ENCODE peak calls at places on chromosomes 6 and 20, in four cellular contexts. M is neural crest cell, A is bronchial epithelial cell, P is sigmoid colon. I is an unnamed sample.

GRCh38 chr6:15312500-15312899 is 66.6 kb downstream of the JARID2 start:
- DNase-seq in A (peak), M (no peak), P (no peak), I (no peak)

GRCh38 chr6:17258763-17259162 is 22.4 kb upstream of the RBM24 start:
- DNase-seq in A (no peak), P (no peak), M (no peak), I (no peak)

GRCh38 chr6:165599596-165600487 is 63.2 kb downstream of the PDE10A start:
- DNase-seq in M (no peak), P (no peak), A (no peak), I (no peak)

GRCh38 chr6:5316946-5317345 is 55.6 kb downstream of the FARS2 start:
- DNase-seq in A (no peak), P (no peak), M (no peak), I (no peak)

GRCh38 chr20:5687884-5688283 is 62.3 kb upstream of the SHLD1 start:
- DNase-seq in M (no peak), P (no peak), A (no peak), I (no peak)

GRCh38 chr20:53642196-53643030 is 48.8 kb upstream of the ZNF217 start:
- DNase-seq in M (no peak), A (peak), P (no peak), I (peak)

GRCh38 chr6:144722925-144723324 is 437.8 kb downstream of the UTRN start:
- DNase-seq in A (no peak), P (no peak), M (no peak), I (no peak)

GRCh38 chr20:33926425-33926824 is 67.3 kb upstream of the RALY start:
- DNase-seq in M (no peak), P (no peak), A (no peak), I (no peak)

GRCh38 chr20:51400051-51400926 is 142.2 kb downstream of the NFATC2 start:
- DNase-seq in A (peak), P (no peak), M (no peak), I (no peak)

GRCh38 chr6:40914005-40914404 is 125.0 kb downstream of the UNC5CL start:
- DNase-seq in A (no peak), P (no peak), M (no peak), I (no peak)

GRCh38 chr20:23206061-23206460 is 119.9 kb upstream of the CD93 start:
- DNase-seq in A (no peak), P (no peak), M (no peak), I (no peak)

GRCh38 chr6:71745525-71745924 is 140.8 kb upstream of the RIMS1 start:
- DNase-seq in P (no peak), A (no peak), M (no peak), I (no peak)

GRCh38 chr6:43758617-43759050 is 11.4 kb upstream of the VEGFA start:
- DNase-seq in P (peak), M (peak), A (no peak), I (no peak)

GRCh38 chr6:160733045-160733646 is 31.1 kb downstream of the PLG start:
- DNase-seq in A (peak), M (peak), P (no peak), I (peak)

GRCh38 chr6:4780360-4780812 is 4.2 kb downstream of the CDYL start:
- DNase-seq in A (peak), P (no peak), M (no peak), I (peak)

GRCh38 chr6:138107752-138108592 is 753 bp upstream of the PERP start:
- DNase-seq in M (no peak), A (no peak), P (no peak), I (peak)

GRCh38 chr20:21677781-21678180 is 27.7 kb upstream of the PAX1 start:
- DNase-seq in M (no peak), A (no peak), P (no peak), I (no peak)

GRCh38 chr6:105374010-105374420 is 28.9 kb downstream of the PREP start:
- DNase-seq in P (no peak), A (peak), M (no peak), I (peak)

GRCh38 chr20:36408219-36408618 is 102.1 kb downstream of the DLGAP4 start:
- DNase-seq in P (no peak), A (peak), M (no peak), I (peak)

GRCh38 chr6:148747145-148747492 is 289 bp downstream of the UST start:
- DNase-seq in P (peak), A (no peak), M (no peak), I (peak)

GRCh38 chr6:152401978-152402377 is 235.2 kb downstream of the SYNE1 start:
- DNase-seq in M (no peak), A (peak), P (no peak), I (peak)

GRCh38 chr20:62159835-62160234 is 16.3 kb downstream of the SS18L1 start:
- DNase-seq in A (peak), P (no peak), M (no peak), I (peak)

GRCh38 chr6:37862992-37863391 is 43.5 kb downstream of the ZFAND3 start:
- DNase-seq in M (no peak), P (no peak), A (peak), I (peak)

GRCh38 chr6:169230322-169230665 is 23.4 kb downstream of the THBS2 start:
- DNase-seq in P (peak), A (no peak), M (no peak), I (no peak)

GRCh38 chr6:37659561-37659960 is 38.1 kb downstream of the MDGA1 start:
- DNase-seq in A (no peak), M (no peak), P (no peak), I (no peak)

GRCh38 chr6:127904160-127904559 is 3.3 kb upstream of the THEMIS start:
- DNase-seq in M (no peak), A (no peak), P (no peak), I (no peak)

GRCh38 chr6:149545258-149545753 is 537 bp downstream of the PPIL4 start:
- DNase-seq in A (peak), P (peak), M (peak), I (peak)

GRCh38 chr6:166624275-166624674 is 2.8 kb downstream of the RPS6KA2 start:
- DNase-seq in M (no peak), A (peak), P (peak), I (peak)

GRCh38 chr20:43923322-43923721 is 8.7 kb downstream of the TOX2 start:
- DNase-seq in P (no peak), A (no peak), M (no peak), I (no peak)

GRCh38 chr6:85460951-85461805 is 11.3 kb downstream of the NT5E start:
- DNase-seq in M (no peak), A (no peak), P (no peak), I (peak)

GRCh38 chr6:77036400-77036799 is 426.9 kb downstream of the HTR1B start:
- DNase-seq in M (no peak), A (no peak), P (no peak), I (peak)

GRCh38 chr6:21864211-21864610 is 270.7 kb downstream of the SOX4 start:
- DNase-seq in M (no peak), P (no peak), A (no peak), I (no peak)

GRCh38 chr20:50493881-50494253 is 16.3 kb upstream of the PTPN1 start:
- DNase-seq in P (no peak), M (no peak), A (no peak), I (no peak)

GRCh38 chr6:126308367-126308766 is 31.5 kb upstream of the CENPW start:
- DNase-seq in M (no peak), A (no peak), P (no peak), I (no peak)

GRCh38 chr20:45088247-45088646 is 12.7 kb downstream of the KCNS1 start:
- DNase-seq in P (no peak), M (no peak), A (peak), I (peak)

GRCh38 chr20:50292324-50293243 is 102.0 kb downstream of the CEBPB start:
- DNase-seq in P (peak), A (peak), M (no peak), I (peak)

DNA sequence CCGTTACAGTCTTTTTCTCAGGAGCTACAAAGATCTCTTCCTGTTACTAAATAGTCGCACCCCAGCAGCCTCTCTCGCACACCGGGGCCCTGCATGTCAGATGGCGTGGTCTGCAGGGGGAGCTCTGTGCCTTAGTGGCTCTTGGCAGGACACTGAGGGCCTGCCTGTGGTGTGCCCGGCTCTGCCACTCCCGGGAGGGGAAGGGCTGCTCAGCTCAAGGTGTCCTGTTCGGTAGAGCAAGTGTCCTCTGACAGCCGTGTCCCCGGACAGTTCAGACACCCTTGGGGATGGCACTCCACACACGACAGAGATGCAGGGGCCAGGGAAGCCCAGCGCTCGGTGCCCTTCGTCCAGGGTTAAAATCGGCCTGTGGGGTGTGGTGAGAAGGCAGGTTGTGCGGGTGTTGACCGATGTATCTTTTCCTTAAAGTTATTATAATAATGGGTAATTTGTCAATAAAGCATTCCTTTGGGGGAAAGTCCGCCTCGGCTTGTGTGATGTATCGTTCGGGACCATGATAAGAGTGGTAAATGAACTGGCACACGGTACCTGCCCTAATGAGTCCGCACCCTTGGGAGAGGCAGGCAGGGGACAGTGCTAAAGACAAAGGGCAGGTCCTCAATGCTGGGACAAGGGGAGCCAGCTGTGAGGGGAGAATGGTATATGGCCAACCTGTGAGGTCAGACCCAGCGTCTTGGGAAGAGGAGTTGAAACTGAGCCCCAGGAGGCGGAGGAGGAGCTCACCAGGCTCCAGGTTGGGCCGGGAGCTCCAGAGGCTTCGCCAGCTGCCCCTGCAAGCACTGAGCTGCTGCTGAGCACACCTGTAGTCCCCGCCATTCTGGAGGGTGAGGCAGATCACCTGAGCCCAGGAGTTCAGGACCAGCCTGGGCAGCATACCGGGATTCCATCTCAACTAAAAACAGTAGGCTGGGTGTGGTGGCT is 3.6 kb upstream of the DNAJC5 start:
- DNase-seq in M (no peak), P (no peak), A (no peak), I (no peak)
- TF ChIP-seq CTCF in M (no peak), P (no peak), A (no peak), I (no peak)

GRCh38 chr6:134506162-134506561 is 188.2 kb upstream of the SGK1 start:
- DNase-seq in M (no peak), P (no peak), A (no peak), I (no peak)
- TF ChIP-seq CTCF in M (no peak), P (no peak), A (no peak), I (no peak)

GRCh38 chr20:57329608-57330221 is at the start of gene SPO11:
- DNase-seq in A (no peak), P (no peak), M (peak), I (no peak)
- TF ChIP-seq CTCF in A (peak), P (no peak), M (peak), I (peak)

GRCh38 chr6:25312703-25313102 is 33.5 kb downstream of the CARMIL1 start:
- DNase-seq in P (no peak), A (peak), M (no peak), I (peak)
- TF ChIP-seq CTCF in P (no peak), A (no peak), M (no peak), I (no peak)

GRCh38 chr6:30983439-30983838 is at the start of gene MUC21:
- DNase-seq in M (no peak), P (no peak), A (no peak), I (no peak)

GRCh38 chr6:30979690-30980089 is 3.8 kb upstream of the MUC21 start:
- DNase-seq in A (no peak), P (no peak), M (no peak), I (no peak)

GRCh38 chr6:30985490-30985889 is 2.0 kb downstream of the MUC21 start:
- DNase-seq in M (no peak), A (peak), P (no peak), I (no peak)

GRCh38 chr6:30979076-30979475 is 4.4 kb upstream of the MUC21 start:
- DNase-seq in P (no peak), A (no peak), M (no peak), I (no peak)

DNA sequence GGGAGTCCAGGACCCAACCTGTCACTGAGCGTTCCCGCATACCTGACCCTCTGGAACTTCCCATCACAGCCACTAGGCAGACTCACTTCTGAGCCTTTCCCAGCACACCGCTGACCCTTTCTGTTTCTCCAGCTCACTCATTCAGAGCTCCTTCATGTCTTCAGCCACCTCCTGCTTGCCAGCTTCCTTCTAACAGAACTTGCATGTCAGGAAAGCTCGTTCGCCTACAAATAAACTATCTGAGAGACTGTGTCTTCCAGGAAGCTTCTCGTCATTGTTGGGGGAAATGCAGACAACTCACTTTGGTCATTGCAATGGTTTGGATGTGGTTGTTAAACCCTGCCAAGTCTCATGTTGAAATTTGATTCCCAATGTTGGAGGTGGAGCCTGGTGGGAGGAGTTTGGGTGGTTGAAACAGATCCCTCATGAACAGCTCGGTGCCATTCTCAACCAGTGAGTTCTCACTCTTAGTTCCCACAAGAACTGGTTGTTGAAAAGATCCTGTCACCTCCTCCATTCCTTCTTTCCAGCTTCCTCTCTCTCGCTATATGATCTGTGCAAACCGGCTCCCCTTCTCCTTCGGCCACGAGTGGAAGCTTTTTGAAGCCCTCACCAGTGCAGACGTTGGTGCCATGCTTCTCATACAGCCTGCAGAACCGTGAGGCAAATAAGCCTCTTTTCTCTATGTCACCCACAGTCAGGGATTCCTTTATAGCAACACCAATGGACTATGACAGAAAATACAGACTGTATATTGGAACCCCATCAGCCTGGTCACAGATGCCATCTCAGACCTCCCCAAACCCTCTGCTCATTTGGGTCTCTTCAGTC is 1.4 kb upstream of the MUC21 start:
- DNase-seq in A (peak), M (no peak), P (no peak), I (peak)
- TF ChIP-seq CTCF in A (peak), M (peak), P (no peak), I (no peak)

DNA sequence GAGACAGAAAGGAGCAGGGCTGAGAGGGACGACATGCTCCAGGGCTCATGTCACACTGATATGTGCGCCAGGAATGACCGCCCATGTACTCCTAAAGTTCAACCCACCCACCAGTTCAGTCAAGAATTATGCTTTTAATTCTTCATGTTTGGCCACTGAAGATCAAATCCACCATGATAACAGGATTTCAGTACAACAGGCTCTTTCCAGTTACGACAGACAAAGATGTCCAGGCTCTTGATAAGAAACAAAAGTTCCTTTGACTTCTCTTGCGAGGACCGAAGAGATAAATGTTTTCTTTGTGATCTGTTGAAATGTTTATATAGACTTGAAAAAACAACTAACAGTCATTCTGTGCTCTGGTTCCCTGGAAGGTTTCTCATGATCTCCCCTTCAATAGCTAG is 142.3 kb downstream of the CD164 start:
- DNase-seq in A (no peak), P (no peak), M (no peak), I (no peak)
- TF ChIP-seq CTCF in A (no peak), P (no peak), M (no peak), I (no peak)

GRCh38 chr6:66421570-66421969 is 714.5 kb upstream of the EYS start:
- DNase-seq in A (no peak), P (no peak), M (peak), I (peak)
- TF ChIP-seq CTCF in A (no peak), P (no peak), M (peak), I (peak)

GRCh38 chr20:19815553-19815991 is 57.5 kb downstream of the RIN2 start:
- DNase-seq in M (no peak), P (peak), A (peak), I (peak)
- TF ChIP-seq CTCF in M (no peak), P (no peak), A (peak), I (no peak)

DNA sequence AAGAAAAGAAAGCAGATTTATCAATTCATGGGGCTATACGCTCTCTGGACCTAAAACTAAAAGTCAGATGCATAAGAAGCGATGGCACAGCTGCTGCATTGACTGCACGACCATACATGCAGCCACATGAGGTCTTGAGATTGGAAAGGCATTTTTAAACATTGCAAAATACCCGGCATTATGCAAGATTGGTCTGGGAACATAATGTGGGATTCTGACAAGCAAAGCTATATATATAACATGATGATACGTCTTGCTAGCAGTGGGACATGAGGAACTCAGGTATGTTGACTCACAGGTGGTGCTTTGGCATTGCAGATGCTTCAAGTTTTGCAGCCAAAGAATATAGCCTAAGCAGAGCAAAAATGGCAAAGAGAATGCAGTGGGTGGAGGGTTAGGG is 55.1 kb downstream of the SAMD3 start:
- DNase-seq in A (peak), M (no peak), P (no peak), I (peak)
- TF ChIP-seq CTCF in A (no peak), M (no peak), P (no peak), I (no peak)